ENCODE peak calls at places on chromosomes 16 and 17, in nine cellular contexts. One of them, this sample, is unnamed.

GRCh38 chr16:70717065-70717464 is 31.2 kb upstream of the MTSS2 start:
- DNase-seq in HEK293T: no peak
- DNase-seq in activated gamma-delta T cell treated with anti-CD3 and anti-CD28 coated beads, Interleukin-2, amount 50 U/mL, for 16 hours: no peak
- DNase-seq in stimulated activated CD8-positive, alpha-beta memory T cell treated with anti-CD3 and anti-CD28 coated beads, Interleukin-7, amount 100 ng/mL, for 1 hour: no peak
- DNase-seq in HT-29: no peak
- DNase-seq in KBM-7: no peak
- DNase-seq in HCT116: no peak
- DNase-seq in RCC 7860: no peak
- DNase-seq in GM19239: no peak
- DNase-seq in this sample: no peak

GRCh38 chr17:49104511-49105074 is 28.0 kb upstream of the B4GALNT2 start:
- DNase-seq in RCC 7860: no peak
- DNase-seq in HT-29: no peak
- DNase-seq in GM19239: no peak
- DNase-seq in KBM-7: no peak
- DNase-seq in activated gamma-delta T cell treated with anti-CD3 and anti-CD28 coated beads, Interleukin-2, amount 50 U/mL, for 16 hours: no peak
- DNase-seq in stimulated activated CD8-positive, alpha-beta memory T cell treated with anti-CD3 and anti-CD28 coated beads, Interleukin-7, amount 100 ng/mL, for 1 hour: no peak
- DNase-seq in HEK293T: no peak
- DNase-seq in HCT116: no peak
- DNase-seq in this sample: no peak

GRCh38 chr16:80346160-80346632 is 194.6 kb upstream of the DYNLRB2 start:
- DNase-seq in HCT116: no peak
- DNase-seq in KBM-7: no peak
- DNase-seq in HT-29: no peak
- DNase-seq in RCC 7860: no peak
- DNase-seq in stimulated activated CD8-positive, alpha-beta memory T cell treated with anti-CD3 and anti-CD28 coated beads, Interleukin-7, amount 100 ng/mL, for 1 hour: no peak
- DNase-seq in activated gamma-delta T cell treated with anti-CD3 and anti-CD28 coated beads, Interleukin-2, amount 50 U/mL, for 16 hours: no peak
- DNase-seq in GM19239: no peak
- DNase-seq in HEK293T: no peak
- DNase-seq in this sample: no peak

GRCh38 chr17:44751806-44752205 is 7.0 kb upstream of the ADAM11 start:
- DNase-seq in RCC 7860: no peak
- DNase-seq in stimulated activated CD8-positive, alpha-beta memory T cell treated with anti-CD3 and anti-CD28 coated beads, Interleukin-7, amount 100 ng/mL, for 1 hour: no peak
- DNase-seq in HCT116: no peak
- DNase-seq in GM19239: no peak
- DNase-seq in KBM-7: no peak
- DNase-seq in HEK293T: no peak
- DNase-seq in HT-29: no peak
- DNase-seq in activated gamma-delta T cell treated with anti-CD3 and anti-CD28 coated beads, Interleukin-2, amount 50 U/mL, for 16 hours: no peak
- DNase-seq in this sample: no peak

GRCh38 chr17:31515226-31515759 is 123.8 kb downstream of the RAB11FIP4 start:
- DNase-seq in RCC 7860: no peak
- DNase-seq in activated gamma-delta T cell treated with anti-CD3 and anti-CD28 coated beads, Interleukin-2, amount 50 U/mL, for 16 hours: no peak
- DNase-seq in GM19239: no peak
- DNase-seq in HEK293T: no peak
- DNase-seq in KBM-7: no peak
- DNase-seq in HT-29: no peak
- DNase-seq in HCT116: no peak
- DNase-seq in stimulated activated CD8-positive, alpha-beta memory T cell treated with anti-CD3 and anti-CD28 coated beads, Interleukin-7, amount 100 ng/mL, for 1 hour: no peak
- DNase-seq in this sample: no peak

GRCh38 chr17:57284984-57285646 is 28.8 kb downstream of the MSI2 start:
- DNase-seq in HEK293T: no peak
- DNase-seq in RCC 7860: no peak
- DNase-seq in HCT116: no peak
- DNase-seq in KBM-7: peak
- DNase-seq in GM19239: peak
- DNase-seq in HT-29: no peak
- DNase-seq in activated gamma-delta T cell treated with anti-CD3 and anti-CD28 coated beads, Interleukin-2, amount 50 U/mL, for 16 hours: no peak
- DNase-seq in stimulated activated CD8-positive, alpha-beta memory T cell treated with anti-CD3 and anti-CD28 coated beads, Interleukin-7, amount 100 ng/mL, for 1 hour: peak
- DNase-seq in this sample: no peak

GRCh38 chr16:88318521-88318920 is 64.2 kb upstream of the ZNF469 start:
- DNase-seq in RCC 7860: no peak
- DNase-seq in KBM-7: no peak
- DNase-seq in HCT116: no peak
- DNase-seq in activated gamma-delta T cell treated with anti-CD3 and anti-CD28 coated beads, Interleukin-2, amount 50 U/mL, for 16 hours: no peak
- DNase-seq in stimulated activated CD8-positive, alpha-beta memory T cell treated with anti-CD3 and anti-CD28 coated beads, Interleukin-7, amount 100 ng/mL, for 1 hour: no peak
- DNase-seq in HT-29: no peak
- DNase-seq in HEK293T: no peak
- DNase-seq in GM19239: no peak
- DNase-seq in this sample: no peak

GRCh38 chr16:85554114-85554790 is 58.9 kb upstream of the GSE1 start:
- DNase-seq in KBM-7: peak
- DNase-seq in stimulated activated CD8-positive, alpha-beta memory T cell treated with anti-CD3 and anti-CD28 coated beads, Interleukin-7, amount 100 ng/mL, for 1 hour: peak
- DNase-seq in HCT116: peak
- DNase-seq in RCC 7860: peak
- DNase-seq in HEK293T: peak
- DNase-seq in HT-29: peak
- DNase-seq in activated gamma-delta T cell treated with anti-CD3 and anti-CD28 coated beads, Interleukin-2, amount 50 U/mL, for 16 hours: peak
- DNase-seq in GM19239: peak
- DNase-seq in this sample: peak

GRCh38 chr16:66930189-66930588 is 4.0 kb downstream of the CIAO2B start:
- DNase-seq in KBM-7: no peak
- DNase-seq in HEK293T: no peak
- DNase-seq in stimulated activated CD8-positive, alpha-beta memory T cell treated with anti-CD3 and anti-CD28 coated beads, Interleukin-7, amount 100 ng/mL, for 1 hour: no peak
- DNase-seq in HT-29: peak
- DNase-seq in GM19239: no peak
- DNase-seq in HCT116: no peak
- DNase-seq in activated gamma-delta T cell treated with anti-CD3 and anti-CD28 coated beads, Interleukin-2, amount 50 U/mL, for 16 hours: no peak
- DNase-seq in RCC 7860: peak
- DNase-seq in this sample: no peak

This sample was measured in SK-N-SH.